ENCODE peak calls at places on chromosome 1, in seven cellular contexts. D is K562, R is GM12878, U is GM12892, Q is H1, O is SK-N-SH, T is HepG2. S is an unnamed sample.

GRCh38 chr1:165943198-165943597 is 115.8 kb downstream of the UCK2 start:
- DNase-seq in Q (no peak), R (no peak), D (no peak), O (no peak), U (no peak), T (no peak), S (peak)

GRCh38 chr1:111593403-111594127 is 26.0 kb upstream of the RAP1A start:
- DNase-seq in D (peak), U (no peak), Q (no peak), O (peak), T (no peak), R (no peak), S (no peak)

GRCh38 chr1:239893127-239893731 is 198.5 kb upstream of the FMN2 start:
- DNase-seq in Q (no peak), T (no peak), O (no peak), D (no peak), R (no peak), U (no peak), S (no peak)

GRCh38 chr1:12528021-12528852 is 89.8 kb downstream of the DHRS3 start:
- DNase-seq in D (peak), Q (no peak), T (peak), U (no peak), O (no peak), R (no peak), S (no peak)

GRCh38 chr1:8006037-8006963 is 19.8 kb downstream of the ERRFI1 start:
- DNase-seq in T (no peak), Q (no peak), O (no peak), U (no peak), R (no peak), D (no peak), S (no peak)

GRCh38 chr1:205627956-205628355 is 3.9 kb downstream of the ELK4 start:
- DNase-seq in R (no peak), Q (no peak), U (no peak), T (no peak), O (no peak), D (no peak), S (no peak)

GRCh38 chr1:117645343-117645742 is 39.5 kb downstream of the TENT5C start:
- DNase-seq in R (no peak), D (no peak), T (no peak), O (no peak), U (no peak), Q (no peak), S (no peak)

GRCh38 chr1:10712568-10712967 is 83.9 kb downstream of the CASZ1 start:
- DNase-seq in R (no peak), T (no peak), Q (no peak), D (no peak), O (no peak), U (no peak), S (no peak)

DNA sequence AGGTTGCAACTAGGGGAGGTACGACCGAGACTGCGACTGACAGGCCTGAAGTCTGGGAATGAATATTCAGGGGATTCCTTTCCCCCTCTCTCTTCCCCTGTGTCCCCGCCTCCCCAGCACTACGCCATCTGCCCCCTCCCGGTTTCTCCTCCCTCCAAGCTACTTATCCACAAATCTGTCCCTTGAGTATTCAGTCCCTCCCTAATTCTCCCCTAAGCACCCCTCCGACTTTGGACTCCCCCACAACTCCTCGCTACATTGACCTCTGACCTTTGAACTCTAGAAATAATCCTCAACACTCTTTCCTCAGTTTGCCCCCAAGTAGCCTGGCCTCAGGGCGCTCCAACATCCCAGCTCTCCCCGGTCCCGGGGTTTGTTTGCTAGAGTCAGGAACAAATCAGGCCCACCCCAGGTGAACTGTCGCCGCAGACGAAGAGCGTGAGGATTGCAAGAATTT is 393 bp downstream of the LYSMD1 start:
- DNase-seq in R (no peak), T (peak), U (no peak), Q (no peak), O (peak), D (no peak), S (no peak)
- TF ChIP-seq TAF1 in R (no peak), T (no peak), U (no peak), Q (no peak), O (no peak), D (no peak), S (no peak)

DNA sequence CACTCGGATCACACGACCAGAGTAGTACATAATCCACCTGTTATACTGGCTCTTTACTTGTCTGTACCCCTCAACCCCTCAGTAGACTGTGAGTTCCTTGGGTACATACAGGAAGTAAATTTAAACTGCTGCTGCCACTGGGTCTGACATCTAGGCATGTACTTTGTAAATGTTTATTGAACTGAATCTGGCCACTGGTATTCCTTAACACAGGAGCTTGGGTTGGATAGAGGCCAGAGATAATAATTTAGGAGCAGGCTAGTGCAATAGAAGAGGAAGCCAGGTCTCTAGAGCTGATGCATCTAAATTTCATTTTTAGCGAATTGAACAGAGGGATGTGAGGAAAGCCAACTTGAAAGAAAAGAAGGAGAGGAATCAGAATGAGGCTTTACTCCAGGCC is 12.4 kb downstream of the TTC4 start:
- DNase-seq in T (no peak), R (no peak), U (no peak), D (no peak), O (no peak), Q (no peak), S (no peak)
- TF ChIP-seq POLR2AphosphoS5 in T (no peak), R (no peak), U (no peak), D (no peak), O (no peak), Q (no peak), S (no peak)

GRCh38 chr1:108896160-108897150 is 19.7 kb downstream of the GPSM2 start:
- DNase-seq in D (no peak), Q (no peak), T (no peak), O (no peak), U (no peak), R (no peak), S (no peak)
- TF ChIP-seq TAF1 in D (no peak), Q (no peak), T (no peak), O (no peak), U (no peak), R (no peak), S (no peak)

GRCh38 chr1:21270086-21270689 is 20.1 kb downstream of the ECE1 start:
- DNase-seq in O (peak), R (peak), T (peak), D (peak), Q (peak), U (peak), S (peak)

GRCh38 chr1:21273743-21274142 is 16.5 kb downstream of the ECE1 start:
- DNase-seq in D (no peak), O (no peak), T (no peak), U (no peak), Q (no peak), R (no peak), S (no peak)

GRCh38 chr1:21271550-21271949 is 18.7 kb downstream of the ECE1 start:
- DNase-seq in U (no peak), D (no peak), T (peak), R (no peak), Q (no peak), O (no peak), S (no peak)

GRCh38 chr1:21269461-21270085 is 20.7 kb downstream of the ECE1 start:
- DNase-seq in R (no peak), U (no peak), O (no peak), Q (no peak), T (peak), D (peak), S (no peak)

GRCh38 chr1:21272540-21272939 is 17.7 kb downstream of the ECE1 start:
- DNase-seq in T (no peak), U (no peak), Q (no peak), R (no peak), D (no peak), O (no peak), S (no peak)
- TF ChIP-seq POLR2AphosphoS5 in T (no peak), U (no peak), Q (no peak), R (no peak), D (no peak), O (no peak), S (no peak)

GRCh38 chr1:103569493-103569892 is 1.9 kb upstream of the AMY2B start:
- DNase-seq in T (no peak), O (no peak), U (no peak), R (no peak), D (no peak), Q (no peak), S (no peak)
- TF ChIP-seq TAF1 in T (no peak), O (no peak), U (no peak), R (no peak), D (no peak), Q (no peak), S (no peak)

GRCh38 chr1:37487619-37487984 is 13.2 kb downstream of the ZC3H12A start:
- DNase-seq in T (no peak), U (no peak), D (no peak), O (no peak), Q (no peak), R (no peak), S (no peak)

GRCh38 chr1:37483785-37484184 is 9.4 kb downstream of the ZC3H12A start:
- DNase-seq in O (no peak), D (no peak), R (no peak), Q (no peak), T (no peak), U (no peak), S (no peak)

GRCh38 chr1:37484325-37485051 is 10.1 kb downstream of the ZC3H12A start:
- DNase-seq in Q (no peak), U (no peak), O (no peak), T (no peak), R (no peak), D (no peak), S (no peak)

GRCh38 chr1:37485902-37486679 is 11.7 kb downstream of the ZC3H12A start:
- DNase-seq in O (peak), R (no peak), U (no peak), Q (no peak), D (no peak), T (no peak), S (no peak)

DNA sequence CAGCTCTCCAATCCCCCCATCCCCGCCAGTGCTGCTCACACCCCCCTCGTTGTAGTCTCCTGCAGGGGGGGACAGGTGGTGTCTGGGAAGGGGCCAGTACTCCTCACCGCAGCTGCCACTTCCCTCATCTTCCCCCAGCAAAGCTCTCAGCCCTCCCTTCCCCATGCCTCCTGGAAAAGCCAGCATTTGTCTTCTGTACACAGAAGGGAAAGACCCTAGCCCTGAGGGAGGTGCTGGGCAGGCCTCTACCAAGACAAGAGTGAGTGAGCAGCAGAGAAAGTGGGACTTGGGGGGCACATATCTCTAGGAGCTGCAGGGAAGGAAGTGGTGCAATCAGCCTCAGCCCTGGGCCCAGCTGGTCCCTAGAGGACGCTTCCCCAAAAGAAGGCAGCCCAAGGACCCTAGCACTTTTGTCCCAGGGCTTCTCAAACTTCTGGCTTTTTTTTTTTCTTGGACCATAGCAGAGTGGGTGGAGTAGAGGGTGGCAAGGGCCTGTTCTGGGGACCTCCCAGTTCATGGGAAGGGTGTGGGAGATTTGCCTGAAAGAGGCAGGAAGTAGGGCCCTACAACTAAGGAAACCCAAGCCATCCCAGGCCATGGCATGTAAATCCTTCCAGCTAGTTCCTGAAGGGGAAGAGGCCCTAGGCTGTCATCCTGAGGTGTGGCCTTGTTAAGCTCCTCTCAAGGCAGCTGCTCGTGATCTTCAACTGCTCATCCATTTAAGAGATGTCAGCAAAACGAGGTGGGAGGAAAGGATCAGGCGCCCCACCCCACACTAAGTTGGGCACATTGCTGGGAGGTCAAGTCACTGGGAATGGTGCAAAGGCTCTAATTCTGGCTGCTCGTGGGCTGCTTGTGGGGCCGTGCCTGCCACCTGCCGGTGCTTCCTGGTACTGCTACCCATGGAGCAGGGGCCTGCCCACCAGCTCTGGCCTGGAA is 12.6 kb downstream of the ZC3H12A start:
- DNase-seq in O (peak), R (no peak), T (peak), U (peak), Q (no peak), D (peak), S (peak)
- TF ChIP-seq POLR2AphosphoS5 in O (no peak), R (no peak), T (no peak), U (no peak), Q (no peak), D (no peak), S (peak)

DNA sequence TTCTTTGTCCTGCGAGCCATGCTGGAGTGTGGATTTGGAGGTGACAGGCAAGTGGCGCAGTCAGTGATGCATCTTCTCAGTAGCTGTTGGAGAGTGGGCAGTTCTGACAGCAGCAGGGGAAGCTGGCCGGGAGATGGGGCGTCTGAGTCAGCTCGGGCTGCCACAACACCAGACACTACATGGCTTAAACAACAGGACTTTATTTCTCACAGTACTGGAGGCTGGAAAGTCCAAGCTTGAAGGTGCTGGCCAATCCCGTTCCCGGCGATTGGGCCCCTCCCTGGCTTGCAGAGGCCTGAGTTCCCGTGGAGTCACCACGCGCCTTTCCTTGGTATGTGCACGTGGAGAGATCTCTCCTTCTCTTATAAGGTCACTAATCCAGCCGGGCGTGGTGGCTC is 16.6 kb downstream of the SLC27A3 start:
- DNase-seq in O (no peak), R (no peak), U (no peak), Q (no peak), D (no peak), T (no peak), S (no peak)
- TF ChIP-seq TAF1 in O (no peak), R (no peak), U (no peak), Q (no peak), D (no peak), T (no peak), S (no peak)

GRCh38 chr1:1560178-1560577 is 14.5 kb downstream of the SSU72 start:
- DNase-seq in T (no peak), O (no peak), Q (no peak), R (no peak), D (no peak), U (no peak), S (no peak)
- TF ChIP-seq POLR2AphosphoS5 in T (no peak), O (no peak), Q (no peak), R (no peak), D (peak), U (peak), S (no peak)

GRCh38 chr1:39737546-39738169 is 1.0 kb upstream of the PPIE start:
- DNase-seq in T (peak), Q (no peak), D (no peak), O (no peak), R (no peak), U (no peak), S (no peak)
- TF ChIP-seq TAF1 in T (no peak), Q (no peak), D (no peak), O (no peak), R (no peak), U (no peak), S (no peak)

DNA sequence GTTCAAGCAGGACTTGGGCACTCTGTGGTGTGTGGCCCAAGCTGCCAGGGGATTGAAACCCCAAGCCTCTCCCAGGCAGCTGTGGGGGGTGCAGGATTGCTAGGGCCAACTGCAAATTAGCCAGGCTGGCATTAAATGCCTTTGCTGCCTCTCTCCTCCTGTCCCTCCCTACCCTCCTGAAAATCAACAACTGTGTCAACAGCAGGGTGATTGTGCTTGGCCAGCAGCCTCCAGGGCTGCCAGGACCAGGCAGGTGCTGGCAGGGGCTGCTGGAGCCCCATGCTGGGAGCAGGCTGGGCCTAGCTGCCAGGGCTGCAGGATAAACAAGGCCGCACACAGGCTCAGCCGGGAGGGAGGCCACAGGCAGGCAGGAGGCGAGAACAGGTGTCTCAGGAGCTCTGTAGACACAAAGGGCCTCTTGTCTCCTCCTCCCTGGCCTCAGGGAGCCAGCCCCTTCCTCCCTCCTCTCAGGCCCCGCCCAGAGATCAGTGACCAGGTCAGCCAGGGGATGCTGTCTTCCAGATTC is 11.4 kb downstream of the SOX13 start:
- DNase-seq in T (peak), R (no peak), Q (peak), O (no peak), U (no peak), D (no peak), S (no peak)
- TF ChIP-seq POLR2AphosphoS5 in T (no peak), R (no peak), Q (no peak), O (no peak), U (no peak), D (no peak), S (no peak)